ENCODE peak calls at places on chromosomes 6 and 20, in four cellular contexts. L, U, M and F are unnamed samples.

GRCh38 chr6:139364302-139364981 is 10.0 kb downstream of the CITED2 start:
- DNase-seq in L (peak), M (no peak), U (no peak), F (peak)

GRCh38 chr6:30721198-30722024 is 1.3 kb downstream of the TUBB start:
- DNase-seq in U (peak), L (peak), M (peak), F (peak)

GRCh38 chr6:43969158-43969981 is 157.9 kb downstream of the MRPL14 start:
- DNase-seq in M (no peak), U (no peak), L (no peak), F (no peak)

GRCh38 chr6:29649701-29650673 is 6.9 kb upstream of the MOG start:
- DNase-seq in U (peak), M (peak), L (peak), F (peak)

GRCh38 chr6:166683477-166683876 is 56.4 kb upstream of the RPS6KA2 start:
- DNase-seq in L (no peak), M (no peak), U (no peak), F (no peak)

GRCh38 chr6:162363757-162364156 is 363.8 kb downstream of the PRKN start:
- DNase-seq in M (no peak), U (no peak), L (no peak), F (no peak)

GRCh38 chr20:47576516-47577033 is 74.9 kb downstream of the NCOA3 start:
- DNase-seq in U (peak), M (peak), L (peak), F (peak)

GRCh38 chr6:77457720-77458349 is 5.5 kb downstream of the HTR1B start:
- DNase-seq in L (peak), U (peak), M (peak), F (peak)

GRCh38 chr20:22688485-22688884 is 104.1 kb upstream of the FOXA2 start:
- DNase-seq in M (no peak), U (no peak), L (no peak), F (no peak)

GRCh38 chr6:3977875-3978711 is 100.8 kb downstream of the FAM217A start:
- DNase-seq in L (peak), U (peak), M (peak), F (peak)
- TF ChIP-seq CTCF in L (peak), U (peak), M (peak), F (peak)

GRCh38 chr6:26224940-26225847 is 138.0 kb downstream of the HFE start:
- DNase-seq in U (no peak), L (no peak), M (peak), F (no peak)
- TF ChIP-seq CTCF in U (no peak), L (no peak), M (peak), F (no peak)

GRCh38 chr6:42506070-42506469 is 54.3 kb upstream of the TRERF1 start:
- DNase-seq in M (no peak), L (no peak), U (no peak), F (no peak)
- TF ChIP-seq CTCF in M (no peak), L (no peak), U (no peak), F (no peak)

DNA sequence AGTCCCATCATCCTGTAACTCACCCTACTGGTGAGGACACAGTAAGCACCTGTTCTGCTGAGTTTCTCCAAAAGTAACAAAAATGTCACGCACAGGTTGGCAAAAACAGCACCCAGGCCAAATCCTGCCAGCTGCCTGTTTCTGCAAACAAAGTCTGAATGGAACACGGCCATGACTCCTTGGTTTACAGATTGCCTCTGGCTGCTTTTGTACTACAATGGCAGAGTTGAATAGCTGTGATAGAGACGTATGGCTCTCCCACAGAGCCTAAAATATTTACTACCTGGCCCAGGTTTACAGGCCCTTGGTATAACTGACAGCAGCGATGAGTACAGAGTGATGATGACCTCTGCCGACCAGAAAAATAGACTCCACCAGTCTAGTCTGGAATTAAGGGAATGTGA is 52.6 kb downstream of the CNKSR3 start:
- DNase-seq in U (no peak), M (no peak), L (no peak), F (no peak)
- TF ChIP-seq CTCF in U (no peak), M (no peak), L (no peak), F (no peak)

GRCh38 chr6:34151321-34152041 is 5.6 kb upstream of the GRM4 start:
- DNase-seq in U (no peak), M (no peak), L (peak), F (no peak)
- TF ChIP-seq CTCF in U (no peak), M (no peak), L (no peak), F (no peak)

GRCh38 chr6:42105714-42106662 is 36.4 kb downstream of the C6orf132 start:
- DNase-seq in L (no peak), U (no peak), M (no peak), F (no peak)

GRCh38 chr6:42103218-42103617 is 39.2 kb downstream of the C6orf132 start:
- DNase-seq in L (no peak), M (no peak), U (peak), F (no peak)

GRCh38 chr6:42103753-42104094 is 38.7 kb downstream of the C6orf132 start:
- DNase-seq in U (no peak), L (no peak), M (no peak), F (no peak)

GRCh38 chr6:42104807-42105713 is 37.4 kb downstream of the C6orf132 start:
- DNase-seq in M (no peak), L (no peak), U (no peak), F (peak)

GRCh38 chr6:42104095-42104806 is 38.2 kb downstream of the C6orf132 start:
- DNase-seq in M (peak), L (peak), U (peak), F (peak)
- TF ChIP-seq CTCF in M (peak), L (peak), U (peak), F (peak)

DNA sequence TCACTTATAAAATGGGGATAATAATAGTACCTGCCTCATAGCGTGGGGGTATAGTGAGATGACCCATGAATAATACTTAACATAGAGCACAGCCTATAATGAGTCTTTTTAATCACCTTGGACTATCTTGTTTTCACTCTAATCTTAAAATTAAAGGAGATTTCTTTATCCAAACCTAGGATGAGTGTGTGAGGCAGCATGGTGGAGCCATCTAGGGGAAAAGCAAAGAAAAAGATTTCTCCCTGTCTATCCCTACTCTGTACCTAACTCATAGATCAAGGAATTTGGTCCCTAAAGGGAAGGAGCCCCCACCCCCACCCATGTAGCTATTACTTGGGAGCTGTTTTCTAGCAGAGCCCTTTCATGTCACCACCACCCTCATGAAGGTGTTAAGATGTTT is 45.2 kb upstream of the PAK5 start:
- DNase-seq in U (no peak), L (no peak), M (no peak), F (no peak)
- TF ChIP-seq CTCF in U (no peak), L (peak), M (peak), F (no peak)

DNA sequence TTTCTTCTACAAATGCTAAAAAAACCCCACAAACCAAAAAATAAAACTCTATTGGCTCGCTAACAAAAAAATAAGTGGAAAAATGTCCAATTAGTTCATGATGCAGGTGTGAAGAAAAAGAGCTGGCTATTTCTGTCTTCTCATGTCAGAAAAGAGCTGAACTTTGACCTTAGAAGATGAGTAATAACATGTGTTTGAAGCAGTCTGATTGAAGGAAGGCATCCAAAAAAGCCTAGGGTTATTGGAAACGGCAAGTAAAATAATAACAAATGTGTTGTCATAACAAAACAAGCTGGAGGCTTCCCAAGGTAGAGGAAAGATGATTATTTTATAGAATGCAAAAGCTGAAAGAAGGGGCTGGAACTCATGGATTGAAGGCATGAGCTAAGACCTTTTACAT is 94.3 kb upstream of the FAM184A start:
- DNase-seq in M (no peak), U (no peak), L (no peak), F (no peak)
- TF ChIP-seq CTCF in M (no peak), U (no peak), L (no peak), F (no peak)